ENCODE peak calls at places on chromosomes 7 and 10, in six cellular contexts. One of them, this sample, is unnamed.

GRCh38 chr10:13686331-13686752 is 99.6 kb downstream of the PRPF18 start:
- DNase-seq in CD8-positive, alpha-beta T cell: no peak
- DNase-seq in transverse colon: no peak
- DNase-seq in kidney epithelial cell: no peak
- DNase-seq in foreskin fibroblast: no peak
- DNase-seq in AG09309: no peak
- DNase-seq in this sample: no peak

GRCh38 chr7:149823631-149824199 is 14.5 kb upstream of the ZNF862 start:
- DNase-seq in foreskin fibroblast: no peak
- DNase-seq in kidney epithelial cell: no peak
- DNase-seq in AG09309: no peak
- DNase-seq in transverse colon: no peak
- DNase-seq in CD8-positive, alpha-beta T cell: no peak
- DNase-seq in this sample: no peak

GRCh38 chr10:11325817-11326216 is 285.6 kb downstream of the USP6NL start:
- DNase-seq in CD8-positive, alpha-beta T cell: no peak
- DNase-seq in AG09309: no peak
- DNase-seq in transverse colon: no peak
- DNase-seq in foreskin fibroblast: peak; percentile 32
- DNase-seq in kidney epithelial cell: no peak
- DNase-seq in this sample: no peak

GRCh38 chr10:47396311-47396717 is 12.2 kb upstream of the ZNF488 start:
- DNase-seq in AG09309: no peak
- DNase-seq in transverse colon: no peak
- DNase-seq in CD8-positive, alpha-beta T cell: no peak
- DNase-seq in kidney epithelial cell: no peak
- DNase-seq in foreskin fibroblast: no peak
- DNase-seq in this sample: no peak

GRCh38 chr7:121515651-121516401 is 119.7 kb upstream of the FAM3C start:
- DNase-seq in AG09309: peak; percentile 32
- DNase-seq in CD8-positive, alpha-beta T cell: no peak
- DNase-seq in transverse colon: no peak
- DNase-seq in kidney epithelial cell: no peak
- DNase-seq in foreskin fibroblast: peak; percentile 50
- DNase-seq in this sample: no peak

GRCh38 chr10:49383853-49384252 is 12.0 kb downstream of the DRGX start:
- DNase-seq in AG09309: no peak
- DNase-seq in kidney epithelial cell: no peak
- DNase-seq in foreskin fibroblast: no peak
- DNase-seq in CD8-positive, alpha-beta T cell: no peak
- DNase-seq in transverse colon: no peak
- DNase-seq in this sample: no peak

GRCh38 chr10:16853201-16853600 is 36.0 kb upstream of the RSU1 start:
- DNase-seq in kidney epithelial cell: no peak
- DNase-seq in AG09309: no peak
- DNase-seq in foreskin fibroblast: peak; percentile 33
- DNase-seq in CD8-positive, alpha-beta T cell: no peak
- DNase-seq in transverse colon: no peak
- DNase-seq in this sample: no peak

GRCh38 chr10:31745612-31746376 is 182.8 kb downstream of the ARHGAP12 start:
- DNase-seq in AG09309: peak; percentile 82
- DNase-seq in foreskin fibroblast: peak; percentile 94
- DNase-seq in transverse colon: no peak
- DNase-seq in kidney epithelial cell: peak; percentile 72
- DNase-seq in CD8-positive, alpha-beta T cell: peak; percentile 13
- DNase-seq in this sample: peak; percentile 88

GRCh38 chr7:116776610-116777289 is 85.6 kb upstream of the CAPZA2 start:
- DNase-seq in AG09309: peak; percentile 65
- DNase-seq in transverse colon: no peak
- DNase-seq in kidney epithelial cell: peak; percentile 90
- DNase-seq in CD8-positive, alpha-beta T cell: no peak
- DNase-seq in foreskin fibroblast: peak; percentile 75
- DNase-seq in this sample: peak; percentile 66

GRCh38 chr7:134693256-134693655 is 46.6 kb downstream of the BPGM start:
- DNase-seq in kidney epithelial cell: peak; percentile 53
- DNase-seq in AG09309: peak; percentile 93
- DNase-seq in foreskin fibroblast: peak; percentile 94
- DNase-seq in CD8-positive, alpha-beta T cell: peak; percentile 13
- DNase-seq in transverse colon: no peak
- DNase-seq in this sample: peak; percentile 93

GRCh38 chr7:92831716-92832622 is 4.4 kb downstream of the CDK6 start:
- DNase-seq in foreskin fibroblast: peak; percentile 90
- DNase-seq in CD8-positive, alpha-beta T cell: no peak
- DNase-seq in AG09309: peak; percentile 76
- DNase-seq in transverse colon: peak; percentile 21
- DNase-seq in kidney epithelial cell: no peak
- DNase-seq in this sample: peak; percentile 89

GRCh38 chr7:51011710-51012350 is 229.1 kb upstream of the GRB10 start:
- DNase-seq in transverse colon: no peak
- DNase-seq in foreskin fibroblast: no peak
- DNase-seq in AG09309: no peak
- DNase-seq in kidney epithelial cell: no peak
- DNase-seq in CD8-positive, alpha-beta T cell: no peak
- DNase-seq in this sample: no peak

GRCh38 chr7:140051822-140052221 is 10.9 kb downstream of the PARP12 start:
- DNase-seq in foreskin fibroblast: no peak
- DNase-seq in transverse colon: no peak
- DNase-seq in AG09309: no peak
- DNase-seq in CD8-positive, alpha-beta T cell: no peak
- DNase-seq in kidney epithelial cell: no peak
- DNase-seq in this sample: no peak

GRCh38 chr7:41028591-41028990 is 674.3 kb downstream of the INHBA start:
- DNase-seq in kidney epithelial cell: no peak
- DNase-seq in foreskin fibroblast: no peak
- DNase-seq in AG09309: no peak
- DNase-seq in CD8-positive, alpha-beta T cell: no peak
- DNase-seq in transverse colon: no peak
- DNase-seq in this sample: no peak

GRCh38 chr7:131610007-131610406 is 53.6 kb upstream of the PODXL start:
- DNase-seq in transverse colon: no peak
- DNase-seq in kidney epithelial cell: no peak
- DNase-seq in foreskin fibroblast: no peak
- DNase-seq in CD8-positive, alpha-beta T cell: no peak
- DNase-seq in AG09309: no peak
- DNase-seq in this sample: no peak

GRCh38 chr7:90512841-90513254 is 43.4 kb downstream of the PTTG1IP2 start:
- DNase-seq in foreskin fibroblast: no peak
- DNase-seq in AG09309: no peak
- DNase-seq in CD8-positive, alpha-beta T cell: no peak
- DNase-seq in kidney epithelial cell: peak; percentile 18
- DNase-seq in transverse colon: no peak
- DNase-seq in this sample: no peak

GRCh38 chr7:40714338-40715052 is 579.7 kb downstream of the SUGCT start:
- DNase-seq in kidney epithelial cell: no peak
- DNase-seq in AG09309: peak; percentile 52
- DNase-seq in CD8-positive, alpha-beta T cell: no peak
- DNase-seq in foreskin fibroblast: no peak
- DNase-seq in transverse colon: no peak
- DNase-seq in this sample: peak; percentile 66

GRCh38 chr10:91787810-91788209 is 10.4 kb upstream of the TNKS2 start:
- DNase-seq in transverse colon: no peak
- DNase-seq in AG09309: no peak
- DNase-seq in foreskin fibroblast: no peak
- DNase-seq in kidney epithelial cell: no peak
- DNase-seq in CD8-positive, alpha-beta T cell: no peak
- DNase-seq in this sample: no peak

GRCh38 chr10:522350-522749 is 167.1 kb downstream of the DIP2C start:
- DNase-seq in foreskin fibroblast: no peak
- DNase-seq in CD8-positive, alpha-beta T cell: no peak
- DNase-seq in transverse colon: no peak
- DNase-seq in kidney epithelial cell: no peak
- DNase-seq in AG09309: no peak
- DNase-seq in this sample: no peak

GRCh38 chr10:102564209-102564834 is 60.5 kb downstream of the SUFU start:
- DNase-seq in transverse colon: no peak
- DNase-seq in foreskin fibroblast: no peak
- DNase-seq in AG09309: no peak
- DNase-seq in kidney epithelial cell: no peak
- DNase-seq in CD8-positive, alpha-beta T cell: no peak
- DNase-seq in this sample: no peak

GRCh38 chr10:102565793-102566192 is 62.0 kb downstream of the SUFU start:
- DNase-seq in transverse colon: no peak
- DNase-seq in kidney epithelial cell: no peak
- DNase-seq in foreskin fibroblast: no peak
- DNase-seq in AG09309: no peak
- DNase-seq in CD8-positive, alpha-beta T cell: no peak
- DNase-seq in this sample: no peak
- TF ChIP-seq CTCF in transverse colon: no peak
- TF ChIP-seq CTCF in kidney epithelial cell: peak; percentile 8
- TF ChIP-seq CTCF in foreskin fibroblast: no peak
- TF ChIP-seq CTCF in AG09309: no peak
- TF ChIP-seq CTCF in CD8-positive, alpha-beta T cell: no peak
- TF ChIP-seq CTCF in this sample: peak; percentile 22

GRCh38 chr7:74058486-74058885 is 25.1 kb upstream of the LIMK1 start:
- DNase-seq in AG09309: no peak
- DNase-seq in transverse colon: no peak
- DNase-seq in kidney epithelial cell: no peak
- DNase-seq in foreskin fibroblast: no peak
- DNase-seq in CD8-positive, alpha-beta T cell: no peak
- DNase-seq in this sample: no peak
- TF ChIP-seq CTCF in AG09309: no peak
- TF ChIP-seq CTCF in transverse colon: no peak
- TF ChIP-seq CTCF in kidney epithelial cell: no peak
- TF ChIP-seq CTCF in foreskin fibroblast: no peak
- TF ChIP-seq CTCF in CD8-positive, alpha-beta T cell: no peak
- TF ChIP-seq CTCF in this sample: no peak

GRCh38 chr10:21954132-21954531 is 49.4 kb downstream of the DNAJC1 start:
- DNase-seq in foreskin fibroblast: no peak
- DNase-seq in kidney epithelial cell: no peak
- DNase-seq in AG09309: no peak
- DNase-seq in CD8-positive, alpha-beta T cell: no peak
- DNase-seq in transverse colon: no peak
- DNase-seq in this sample: no peak

GRCh38 chr10:21950566-21950965 is 53.0 kb downstream of the DNAJC1 start:
- DNase-seq in kidney epithelial cell: no peak
- DNase-seq in AG09309: no peak
- DNase-seq in CD8-positive, alpha-beta T cell: no peak
- DNase-seq in foreskin fibroblast: no peak
- DNase-seq in transverse colon: no peak
- DNase-seq in this sample: no peak

GRCh38 chr10:21954690-21955089 is 48.8 kb downstream of the DNAJC1 start:
- DNase-seq in AG09309: no peak
- DNase-seq in transverse colon: no peak
- DNase-seq in foreskin fibroblast: no peak
- DNase-seq in kidney epithelial cell: no peak
- DNase-seq in CD8-positive, alpha-beta T cell: no peak
- DNase-seq in this sample: no peak

DNA sequence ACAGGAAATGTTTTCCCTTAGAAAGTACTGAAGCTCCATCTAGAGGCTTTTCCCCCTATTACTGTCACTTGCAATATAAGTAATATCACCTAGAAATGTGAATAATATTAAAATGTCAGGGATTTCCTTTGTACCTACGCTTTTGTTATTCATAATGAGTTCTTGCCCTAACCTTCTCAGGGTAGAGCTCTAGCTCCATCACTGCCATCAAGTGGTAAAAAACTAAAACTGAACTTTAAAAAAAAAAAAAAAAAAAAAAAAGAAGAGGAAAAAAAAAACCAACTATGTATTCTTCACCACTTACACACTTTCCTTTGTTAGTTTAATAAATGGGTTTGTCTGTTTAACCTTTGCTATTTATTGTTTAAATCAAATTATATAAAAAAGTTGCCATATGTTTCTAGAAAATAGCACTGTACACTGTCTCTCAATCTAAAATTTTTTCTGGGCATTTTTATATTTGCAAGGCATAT is 49.9 kb downstream of the DNAJC1 start:
- DNase-seq in AG09309: peak; percentile 23
- DNase-seq in kidney epithelial cell: no peak
- DNase-seq in foreskin fibroblast: peak; percentile 23
- DNase-seq in transverse colon: no peak
- DNase-seq in CD8-positive, alpha-beta T cell: no peak
- DNase-seq in this sample: no peak
- TF ChIP-seq CTCF in AG09309: peak; percentile 44
- TF ChIP-seq CTCF in kidney epithelial cell: peak; percentile 42
- TF ChIP-seq CTCF in foreskin fibroblast: peak; percentile 35
- TF ChIP-seq CTCF in transverse colon: peak; percentile 21
- TF ChIP-seq CTCF in CD8-positive, alpha-beta T cell: peak; percentile 59
- TF ChIP-seq CTCF in this sample: peak; percentile 35

GRCh38 chr7:38748056-38748610 is 117.0 kb upstream of the AMPH start:
- DNase-seq in kidney epithelial cell: no peak
- DNase-seq in foreskin fibroblast: peak; percentile 3
- DNase-seq in transverse colon: no peak
- DNase-seq in CD8-positive, alpha-beta T cell: no peak
- DNase-seq in AG09309: no peak
- DNase-seq in this sample: no peak
- TF ChIP-seq CTCF in kidney epithelial cell: peak; percentile 43
- TF ChIP-seq CTCF in foreskin fibroblast: peak; percentile 38
- TF ChIP-seq CTCF in transverse colon: peak; percentile 35
- TF ChIP-seq CTCF in CD8-positive, alpha-beta T cell: peak; percentile 22
- TF ChIP-seq CTCF in AG09309: peak; percentile 43
- TF ChIP-seq CTCF in this sample: peak; percentile 14

DNA sequence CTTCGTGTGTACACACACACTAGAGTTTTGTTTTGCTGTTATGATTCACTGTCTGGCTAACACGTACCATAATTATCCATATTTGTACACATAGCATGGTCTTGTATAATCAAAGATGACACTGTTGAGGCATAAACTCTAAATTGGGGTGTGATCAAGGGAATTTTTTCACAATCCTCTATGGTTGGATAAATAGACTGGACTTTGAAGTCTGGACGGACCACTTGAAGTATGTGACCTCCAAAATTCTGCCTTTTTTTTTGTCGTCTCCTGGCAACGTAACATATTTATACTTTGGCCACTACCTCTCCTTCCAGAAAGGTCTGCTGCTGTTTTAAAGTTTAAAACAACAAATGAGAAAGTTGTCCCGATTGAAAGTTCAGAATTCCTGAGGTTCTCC is 193.4 kb downstream of the CACNB2 start:
- DNase-seq in AG09309: no peak
- DNase-seq in transverse colon: no peak
- DNase-seq in CD8-positive, alpha-beta T cell: no peak
- DNase-seq in foreskin fibroblast: no peak
- DNase-seq in kidney epithelial cell: no peak
- DNase-seq in this sample: no peak
- TF ChIP-seq CTCF in AG09309: no peak
- TF ChIP-seq CTCF in transverse colon: no peak
- TF ChIP-seq CTCF in CD8-positive, alpha-beta T cell: no peak
- TF ChIP-seq CTCF in foreskin fibroblast: no peak
- TF ChIP-seq CTCF in kidney epithelial cell: no peak
- TF ChIP-seq CTCF in this sample: no peak